ENCODE peak calls at places on chromosomes 4 and X, in ten cellular contexts. B is NCI-H1436; W is activated CD4-positive, alpha-beta T cell treated with anti-CD3 and anti-CD28 coated beads, Interleukin-2, amount 50 U/mL, for 24 hours; G is CD8-positive, alpha-beta memory T cell; A is epithelial cell of proximal tubule; E is GM03348; K is activated naive CD8-positive, alpha-beta T cell treated with anti-CD3 and anti-CD28 coated beads, Interleukin-2, amount 50 U/mL, for 24 hours; M is GM23248; C is stromal cell of bone marrow; F is iris pigment epithelial cell. Z is an unnamed sample.

GRCh38 chr4:84238247-84239090 is 260.6 kb downstream of the NKX6-1 start:
- DNase-seq in E (peak), A (no peak), W (no peak), K (no peak), M (peak), C (peak), F (peak), B (no peak), G (no peak), Z (no peak)

GRCh38 chr4:36280555-36280954 is 861 bp upstream of the DTHD1 start:
- DNase-seq in K (no peak), F (no peak), M (no peak), B (no peak), G (no peak), W (no peak), E (no peak), C (no peak), A (no peak), Z (no peak)

GRCh38 chr4:56244681-56245080 is 142.6 kb downstream of the AASDH start:
- DNase-seq in K (no peak), G (no peak), E (no peak), A (no peak), W (no peak), F (no peak), B (no peak), M (no peak), C (no peak), Z (no peak)

GRCh38 chrX:78801522-78801921 is 54.0 kb downstream of the LPAR4 start:
- DNase-seq in C (no peak), E (no peak), B (no peak), K (no peak), F (no peak), G (no peak), W (no peak), M (no peak), A (no peak), Z (no peak)

GRCh38 chrX:68433155-68433980 is at the start of gene OPHN1:
- DNase-seq in E (peak), F (peak), K (no peak), B (no peak), M (peak), W (no peak), G (no peak), A (no peak), C (peak), Z (peak)

GRCh38 chr4:159747983-159748382 is 645.1 kb downstream of the RAPGEF2 start:
- DNase-seq in A (no peak), F (no peak), K (no peak), E (no peak), M (no peak), G (no peak), B (no peak), C (no peak), W (no peak), Z (no peak)

GRCh38 chr4:106238819-106239420 is 77.1 kb downstream of the TBCK start:
- DNase-seq in K (no peak), W (no peak), M (peak), B (peak), A (peak), C (peak), E (peak), F (peak), G (no peak), Z (peak)

GRCh38 chrX:3442685-3443084 is 96.2 kb upstream of the MXRA5 start:
- DNase-seq in F (no peak), C (no peak), M (no peak), A (no peak), E (no peak), K (no peak), B (no peak), G (no peak), W (no peak), Z (no peak)

GRCh38 chr4:36224969-36225903 is 19.1 kb downstream of the ARAP2 start:
- DNase-seq in W (no peak), E (no peak), F (no peak), C (no peak), M (no peak), B (no peak), K (no peak), G (no peak), A (no peak), Z (peak)

GRCh38 chr4:181018472-181018871 is 1224.7 kb upstream of the TENM3 start:
- DNase-seq in B (no peak), W (no peak), E (no peak), G (no peak), F (no peak), K (no peak), C (no peak), A (no peak), M (no peak), Z (no peak)

GRCh38 chrX:116357317-116357716 is 79.1 kb upstream of the SLC6A14 start:
- DNase-seq in C (no peak), G (no peak), K (no peak), E (no peak), F (peak), A (no peak), M (no peak), W (no peak), B (no peak), Z (no peak)

GRCh38 chr4:76752911-76753494 is 144.9 kb downstream of the SOWAHB start:
- DNase-seq in A (peak), M (peak), B (no peak), E (peak), W (no peak), G (no peak), K (no peak), C (peak), F (peak), Z (peak)

GRCh38 chrX:130184857-130185256 is 13.1 kb downstream of the RAB33A start:
- DNase-seq in W (no peak), G (no peak), A (no peak), C (no peak), B (no peak), F (no peak), E (no peak), M (no peak), K (no peak), Z (no peak)

GRCh38 chr4:154577324-154577723 is 13.2 kb downstream of the FGA start:
- DNase-seq in C (no peak), A (no peak), B (no peak), E (no peak), M (no peak), F (peak), K (no peak), G (no peak), W (no peak), Z (no peak)

GRCh38 chrX:78595901-78596502 is 63.1 kb downstream of the RTL3 start:
- DNase-seq in B (no peak), C (no peak), W (no peak), M (peak), K (peak), F (peak), E (no peak), A (no peak), G (no peak), Z (peak)

GRCh38 chrX:152074163-152074562 is 64.2 kb downstream of the MAGEA10 start:
- DNase-seq in G (no peak), B (no peak), A (no peak), E (no peak), M (peak), W (no peak), C (no peak), F (peak), K (no peak), Z (no peak)

GRCh38 chr4:26873391-26874026 is 12.9 kb downstream of the STIM2 start:
- DNase-seq in K (peak), W (no peak), B (no peak), E (no peak), C (no peak), M (no peak), F (no peak), A (no peak), G (peak), Z (no peak)

GRCh38 chr4:6230502-6230785 is 30.1 kb upstream of the JAKMIP1 start:
- DNase-seq in C (no peak), G (no peak), W (no peak), B (no peak), A (no peak), F (no peak), K (no peak), M (no peak), E (no peak), Z (no peak)

GRCh38 chrX:572490-573124 is 58.0 kb upstream of the SHOX start:
- DNase-seq in E (no peak), B (no peak), K (no peak), A (no peak), M (no peak), F (no peak), C (no peak), W (no peak), G (no peak), Z (no peak)

GRCh38 chr4:63578383-63578782 is 830.9 kb downstream of the TECRL start:
- DNase-seq in A (no peak), G (no peak), C (no peak), K (no peak), M (peak), E (no peak), B (no peak), F (peak), W (no peak), Z (no peak)

GRCh38 chrX:17242470-17242869 is 132.5 kb upstream of the NHS start:
- DNase-seq in G (no peak), A (peak), K (peak), E (peak), W (no peak), C (peak), M (peak), B (peak), F (peak), Z (peak)

GRCh38 chrX:53320543-53321215 is 39.3 kb upstream of the IQSEC2 start:
- DNase-seq in W (no peak), E (peak), A (no peak), B (no peak), C (no peak), F (no peak), K (peak), M (peak), G (peak), Z (no peak)

GRCh38 chrX:34881671-34882070 is 60.9 kb upstream of the FAM47B start:
- DNase-seq in M (no peak), K (no peak), F (no peak), C (no peak), G (no peak), B (no peak), A (no peak), E (no peak), W (no peak), Z (no peak)

GRCh38 chrX:142251202-142251601 is 46.1 kb upstream of the MAGEC2 start:
- DNase-seq in G (no peak), W (no peak), F (no peak), E (no peak), A (no peak), B (no peak), M (no peak), K (no peak), C (no peak), Z (no peak)

GRCh38 chr4:31059753-31060522 is 339.8 kb downstream of the PCDH7 start:
- DNase-seq in W (no peak), K (no peak), A (no peak), C (no peak), M (no peak), F (peak), G (no peak), E (no peak), B (no peak), Z (peak)